ENCODE peak calls at places on chromosome 1, in seven cellular contexts. A, K, P, G, H, U and Y are unnamed samples.

GRCh38 chr1:233884461-233885151 is 19.9 kb upstream of the SLC35F3 start:
- DNase-seq in A (no peak), P (no peak), U (no peak), H (no peak), K (no peak), G (no peak), Y (no peak)

GRCh38 chr1:24935615-24936484 is 5.8 kb upstream of the RUNX3 start:
- DNase-seq in K (no peak), H (no peak), P (no peak), U (no peak), G (no peak), A (peak), Y (peak)

GRCh38 chr1:230401096-230401495 is 25.0 kb downstream of the PGBD5 start:
- DNase-seq in P (no peak), A (no peak), U (no peak), K (no peak), G (no peak), H (no peak), Y (no peak)

GRCh38 chr1:119186471-119186870 is 46.0 kb upstream of the WARS2 start:
- DNase-seq in G (no peak), A (no peak), K (no peak), P (no peak), U (no peak), H (no peak), Y (no peak)

GRCh38 chr1:3611170-3612019 is at the start of gene MEGF6:
- DNase-seq in H (peak), A (no peak), P (peak), U (peak), K (peak), G (peak), Y (peak)

GRCh38 chr1:211734359-211734758 is 58.9 kb upstream of the NEK2 start:
- DNase-seq in K (no peak), A (no peak), H (no peak), P (peak), U (no peak), G (no peak), Y (no peak)

GRCh38 chr1:22712502-22713271 is 2.0 kb downstream of the EPHB2 start:
- DNase-seq in K (no peak), P (peak), A (peak), U (no peak), H (no peak), G (peak), Y (peak)

GRCh38 chr1:161098161-161099068 is at the start of gene KLHDC9:
- DNase-seq in G (peak), A (peak), U (peak), H (peak), K (peak), P (peak), Y (peak)

GRCh38 chr1:161408404-161409085 is 40.9 kb upstream of the CFAP126 start:
- DNase-seq in K (no peak), G (no peak), U (no peak), P (no peak), A (no peak), H (no peak), Y (no peak)

GRCh38 chr1:219784660-219785391 is 143.5 kb downstream of the SLC30A10 start:
- DNase-seq in P (no peak), G (peak), A (no peak), H (no peak), K (no peak), U (no peak), Y (no peak)

GRCh38 chr1:76176020-76176419 is 101.5 kb downstream of the ST6GALNAC3 start:
- DNase-seq in U (no peak), H (no peak), K (no peak), P (no peak), G (no peak), A (no peak), Y (no peak)

GRCh38 chr1:149885364-149886111 is 13.8 kb upstream of the BOLA1 start:
- DNase-seq in A (peak), P (peak), K (peak), U (peak), H (peak), G (peak), Y (no peak)

GRCh38 chr1:115210302-115210711 is 121.0 kb upstream of the TSPAN2 start:
- DNase-seq in K (no peak), A (no peak), P (no peak), G (no peak), U (no peak), H (no peak), Y (no peak)

GRCh38 chr1:36349241-36349671 is 25.8 kb upstream of the EVA1B start:
- DNase-seq in U (no peak), G (peak), P (no peak), K (no peak), A (peak), H (no peak), Y (peak)

GRCh38 chr1:43970911-43971310 is 1.1 kb downstream of the DPH2 start:
- DNase-seq in G (no peak), A (no peak), H (no peak), K (no peak), P (no peak), U (no peak), Y (no peak)

GRCh38 chr1:150513275-150513885 is 2.2 kb upstream of the FALEC start:
- DNase-seq in A (no peak), P (no peak), U (no peak), H (no peak), K (no peak), G (no peak), Y (no peak)

GRCh38 chr1:20574686-20575543 is 14.0 kb upstream of the CDA start:
- DNase-seq in A (peak), P (peak), G (peak), H (peak), K (peak), U (peak), Y (peak)

GRCh38 chr1:93845554-93846150 is 33.4 kb downstream of the DNTTIP2 start:
- DNase-seq in K (no peak), A (peak), H (no peak), P (peak), U (peak), G (peak), Y (peak)

GRCh38 chr1:94851571-94851970 is 31.4 kb downstream of the SLC44A3 start:
- DNase-seq in U (no peak), G (no peak), A (no peak), P (no peak), K (no peak), H (no peak), Y (no peak)

GRCh38 chr1:85278853-85279314 is 2.5 kb upstream of the BCL10 start:
- DNase-seq in H (no peak), A (peak), G (peak), K (no peak), P (peak), U (no peak), Y (peak)

GRCh38 chr1:109931189-109931672 is 20.6 kb downstream of the CSF1 start:
- DNase-seq in H (peak), A (no peak), G (peak), U (peak), P (peak), K (no peak), Y (no peak)

GRCh38 chr1:234771642-234772344 is 161.8 kb upstream of the IRF2BP2 start:
- DNase-seq in G (no peak), H (no peak), U (no peak), P (peak), K (no peak), A (no peak), Y (peak)

GRCh38 chr1:201885531-201886075 is 3.1 kb upstream of the SHISA4 start:
- DNase-seq in P (no peak), K (no peak), A (peak), G (peak), U (no peak), H (no peak), Y (peak)

GRCh38 chr1:113802367-113803007 is 9.8 kb downstream of the RSBN1 start:
- DNase-seq in H (no peak), U (no peak), K (no peak), P (no peak), A (no peak), G (no peak), Y (no peak)

GRCh38 chr1:195530961-195531360 is 1077.3 kb downstream of the KCNT2 start:
- DNase-seq in P (no peak), G (no peak), K (no peak), U (no peak), A (no peak), H (no peak), Y (no peak)

GRCh38 chr1:29900727-29901126 is 664.4 kb downstream of the PTPRU start:
- DNase-seq in H (no peak), U (no peak), G (no peak), K (no peak), A (no peak), P (no peak), Y (no peak)

GRCh38 chr1:24786191-24786590 is 40.9 kb downstream of the CLIC4 start:
- DNase-seq in U (no peak), K (no peak), P (no peak), G (peak), A (no peak), H (no peak), Y (no peak)

GRCh38 chr1:32892368-32893197 is 6.3 kb downstream of the HPCA start:
- DNase-seq in K (no peak), G (peak), U (peak), H (no peak), A (peak), P (peak), Y (peak)

GRCh38 chr1:169484683-169485426 is 889 bp downstream of the SLC19A2 start:
- DNase-seq in G (peak), U (no peak), A (peak), H (peak), K (no peak), P (peak), Y (peak)

GRCh38 chr1:17911789-17912188 is 156.7 kb downstream of the ACTL8 start:
- DNase-seq in H (no peak), G (no peak), P (no peak), A (no peak), U (no peak), K (no peak), Y (no peak)

GRCh38 chr1:85581802-85582686 is 1.5 kb downstream of the CCN1 start:
- DNase-seq in H (no peak), U (peak), A (no peak), P (peak), K (no peak), G (peak), Y (no peak)

GRCh38 chr1:161790587-161791317 is 24.6 kb downstream of the ATF6 start:
- DNase-seq in H (no peak), U (no peak), P (no peak), K (no peak), G (no peak), A (no peak), Y (no peak)

GRCh38 chr1:213678753-213679152 is 309.0 kb upstream of the PROX1 start:
- DNase-seq in G (no peak), K (no peak), P (no peak), U (no peak), H (no peak), A (no peak), Y (no peak)

GRCh38 chr1:155509064-155509463 is 53.5 kb downstream of the ASH1L start:
- DNase-seq in H (no peak), P (no peak), G (no peak), A (no peak), U (no peak), K (no peak), Y (no peak)

GRCh38 chr1:234609528-234610042 is 393 bp downstream of the IRF2BP2 start:
- DNase-seq in H (no peak), P (no peak), K (no peak), A (no peak), U (peak), G (no peak), Y (no peak)

GRCh38 chr1:227789881-227790400 is 25.5 kb upstream of the PRSS38 start:
- DNase-seq in G (no peak), A (no peak), U (no peak), H (no peak), P (no peak), K (no peak), Y (no peak)

GRCh38 chr1:219954736-219955421 is 26.5 kb upstream of the SLC30A10 start:
- DNase-seq in K (no peak), H (no peak), A (no peak), P (peak), U (no peak), G (no peak), Y (no peak)

DNA sequence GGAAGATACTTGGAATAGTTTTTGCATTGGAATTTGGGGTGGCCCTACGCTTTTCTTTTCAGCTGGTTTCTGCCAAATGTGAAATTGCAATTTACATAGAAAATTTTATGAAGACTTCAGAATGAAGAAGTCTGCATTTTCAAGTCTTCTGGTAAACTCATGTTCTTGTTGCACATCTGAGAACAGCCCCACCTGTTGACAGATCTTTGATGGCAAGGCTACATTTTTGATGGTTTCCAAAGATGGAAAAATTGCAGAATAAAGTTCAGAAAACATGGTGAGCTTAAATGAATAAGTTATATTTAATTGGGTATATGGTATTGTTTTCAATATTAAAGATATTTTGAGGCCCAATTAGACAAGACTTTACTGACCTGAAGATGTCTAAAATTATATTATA is 25.4 kb downstream of the OLFM3 start:
- DNase-seq in K (no peak), G (no peak), U (no peak), H (no peak), P (peak), A (no peak), Y (no peak)
- TF ChIP-seq CTCF in K (no peak), G (no peak), U (peak), H (no peak), P (peak), A (no peak), Y (no peak)

GRCh38 chr1:38028671-38029070 is 16.1 kb downstream of the UTP11 start:
- DNase-seq in H (no peak), U (no peak), P (no peak), A (no peak), G (no peak), K (no peak), Y (peak)
- TF ChIP-seq CTCF in H (no peak), U (no peak), P (no peak), A (no peak), G (no peak), K (no peak), Y (peak)

GRCh38 chr1:172967936-172968335 is 82.8 kb downstream of the TNFSF18 start:
- DNase-seq in G (peak), A (no peak), P (no peak), U (no peak), H (no peak), K (no peak), Y (no peak)
- TF ChIP-seq CTCF in G (no peak), A (no peak), P (no peak), U (no peak), H (no peak), K (no peak), Y (no peak)

GRCh38 chr1:64744492-64745180 is at the start of gene RAVER2:
- DNase-seq in A (peak), G (peak), P (peak), U (peak), H (peak), K (peak), Y (peak)
- TF ChIP-seq CTCF in A (peak), G (peak), P (peak), U (peak), H (no peak), K (peak), Y (peak)

DNA sequence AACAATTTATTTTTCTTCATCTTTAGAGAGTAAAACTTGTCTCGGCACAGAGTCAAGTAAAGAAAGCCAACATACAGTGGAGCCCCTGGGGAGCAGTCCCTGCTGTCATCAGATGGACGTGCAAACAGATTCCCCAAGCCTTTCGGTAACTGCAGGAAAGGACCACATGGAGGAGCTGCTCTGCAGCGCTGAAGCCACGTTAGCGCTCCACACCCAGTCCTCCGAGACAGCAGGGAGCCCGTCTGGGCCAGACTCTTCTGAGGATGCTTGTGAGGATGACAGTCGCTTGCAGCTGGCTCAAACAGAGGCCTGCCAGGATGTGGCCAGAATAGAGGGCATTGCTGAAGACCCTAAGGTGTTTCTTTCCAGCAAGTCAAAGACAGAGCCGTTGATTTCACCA is 77.1 kb upstream of the SCCPDH start:
- DNase-seq in G (peak), A (no peak), H (no peak), P (peak), K (no peak), U (peak), Y (no peak)
- TF ChIP-seq CTCF in G (peak), A (no peak), H (no peak), P (peak), K (no peak), U (peak), Y (no peak)